ENCODE peak calls at places on chromosomes 12 and 14, in six cellular contexts. L is CD4-positive, CD25-positive, alpha-beta regulatory T cell; Y is effector memory CD4-positive, alpha-beta T cell; I is iPS DF 6.9; T is tibial nerve; V is A673. W is an unnamed sample.

GRCh38 chr12:68236421-68237059 is 10.9 kb upstream of the IL26 start:
- DNase-seq in L (peak; percentile 84), Y (no peak), I (no peak), T (no peak), V (no peak), W (no peak)

GRCh38 chr12:57270966-57271470 is 20.0 kb upstream of the STAC3 start:
- DNase-seq in L (no peak), Y (no peak), I (no peak), T (no peak), V (no peak), W (no peak)

GRCh38 chr12:57449375-57449774 is 5.7 kb upstream of the INHBE start:
- DNase-seq in L (no peak), Y (no peak), I (no peak), T (no peak), V (no peak), W (no peak)

GRCh38 chr12:53695148-53696138 is 19.6 kb upstream of the ATP5MC2 start:
- DNase-seq in L (no peak), Y (peak; percentile 26), I (no peak), T (no peak), V (peak; percentile 77), W (no peak)

GRCh38 chr12:92547906-92548305 is 154.9 kb upstream of the PLEKHG7 start:
- DNase-seq in L (no peak), Y (no peak), I (no peak), T (no peak), V (no peak), W (no peak)

GRCh38 chr14:91231446-91231845 is 13.1 kb downstream of the GPR68 start:
- DNase-seq in L (no peak), Y (no peak), I (no peak), T (no peak), V (no peak), W (no peak)

GRCh38 chr12:87216436-87216835 is 812.8 kb downstream of the C12orf50 start:
- DNase-seq in L (no peak), Y (no peak), I (no peak), T (peak; percentile 43), V (no peak), W (no peak)

GRCh38 chr12:121536058-121536928 is 44.5 kb downstream of the KDM2B start:
- DNase-seq in L (peak; percentile 91), Y (peak; percentile 33), I (no peak), T (peak; percentile 84), V (peak; percentile 94), W (peak; percentile 94)

GRCh38 chr12:22653075-22653474 is 28.1 kb downstream of the ETNK1 start:
- DNase-seq in L (no peak), Y (no peak), I (no peak), T (no peak), V (no peak), W (no peak)

GRCh38 chr14:69535230-69535848 is 39.3 kb downstream of the CCDC177 start:
- DNase-seq in L (no peak), Y (no peak), I (peak; percentile 70), T (peak; percentile 16), V (peak; percentile 66), W (no peak)

GRCh38 chr14:82125963-82126362 is 592.3 kb upstream of the SEL1L start:
- DNase-seq in L (no peak), Y (no peak), I (no peak), T (no peak), V (no peak), W (no peak)

GRCh38 chr12:114248527-114248926 is 157.4 kb downstream of the TBX5 start:
- DNase-seq in L (no peak), Y (no peak), I (no peak), T (no peak), V (no peak), W (no peak)

GRCh38 chr14:100067481-100067880 is 2.3 kb downstream of the EVL start:
- DNase-seq in L (peak; percentile 70), Y (no peak), I (no peak), T (no peak), V (no peak), W (no peak)

GRCh38 chr12:123097521-123098084 is 53.3 kb downstream of the PITPNM2 start:
- DNase-seq in L (no peak), Y (no peak), I (no peak), T (no peak), V (no peak), W (no peak)

GRCh38 chr12:131473721-131474709 is 236.9 kb upstream of the SFSWAP start:
- DNase-seq in L (no peak), Y (no peak), I (peak; percentile 18), T (no peak), V (no peak), W (no peak)

GRCh38 chr12:102961488-102961801 is 4.0 kb downstream of the ASCL1 start:
- DNase-seq in L (no peak), Y (no peak), I (no peak), T (no peak), V (no peak), W (no peak)

GRCh38 chr12:47082963-47083621 is 3.3 kb upstream of the AMIGO2 start:
- DNase-seq in L (no peak), Y (no peak), I (no peak), T (peak; percentile 42), V (peak; percentile 55), W (no peak)

GRCh38 chr14:37221073-37221472 is 23.3 kb downstream of the MIPOL1 start:
- DNase-seq in L (no peak), Y (no peak), I (no peak), T (no peak), V (no peak), W (no peak)

GRCh38 chr12:2244013-2244861 is 191.4 kb downstream of the CACNA1C start:
- DNase-seq in L (no peak), Y (no peak), I (peak; percentile 33), T (peak; percentile 12), V (peak; percentile 85), W (peak; percentile 88)

GRCh38 chr14:51328089-51328941 is 88.3 kb downstream of the TMX1 start:
- DNase-seq in L (peak; percentile 68), Y (no peak), I (no peak), T (no peak), V (no peak), W (no peak)

GRCh38 chr12:99658950-99659349 is 11.4 kb downstream of the GARIN6 start:
- DNase-seq in L (peak; percentile 1), Y (no peak), I (no peak), T (no peak), V (peak; percentile 1), W (no peak)

GRCh38 chr12:109875572-109876131 is 4.7 kb downstream of the GLTP start:
- DNase-seq in L (no peak), Y (no peak), I (no peak), T (no peak), V (no peak), W (no peak)

GRCh38 chr12:109876406-109876805 is 3.9 kb downstream of the GLTP start:
- DNase-seq in L (no peak), Y (no peak), I (no peak), T (no peak), V (no peak), W (no peak)

GRCh38 chr12:109870648-109871047 is 9.7 kb downstream of the GLTP start:
- DNase-seq in L (no peak), Y (no peak), I (no peak), T (no peak), V (no peak), W (no peak)

GRCh38 chr12:109871678-109872314 is 8.5 kb downstream of the GLTP start:
- DNase-seq in L (no peak), Y (no peak), I (no peak), T (no peak), V (no peak), W (no peak)

DNA sequence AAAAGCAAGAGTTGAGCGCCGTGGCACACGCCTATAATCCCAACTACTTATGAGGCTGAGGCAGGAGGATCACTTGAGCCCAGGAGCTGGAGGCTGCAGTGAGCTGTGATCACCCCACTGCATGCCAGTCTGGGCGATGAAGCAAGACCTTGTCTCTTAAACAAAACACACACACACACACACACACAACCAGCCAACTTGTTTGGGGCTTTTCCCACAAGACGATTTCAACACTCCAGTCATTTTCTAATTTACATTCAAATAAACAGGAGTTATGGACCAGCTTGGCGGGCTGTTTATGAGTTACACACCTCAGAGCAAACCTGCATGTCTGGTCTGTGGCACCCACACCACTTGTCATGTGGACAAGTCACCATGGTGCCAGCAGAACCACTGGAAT is 6.7 kb downstream of the GLTP start:
- DNase-seq in L (no peak), Y (no peak), I (no peak), T (no peak), V (no peak), W (no peak)
- H3K4me1 ChIP-seq in L (peaks cover 6% of the 10 kb centered on the region), Y (no peaks in the 10 kb centered on the region), I (no peaks in the 10 kb centered on the region), T (peaks cover 55% of the 10 kb centered on the region), V (no peaks in the 10 kb centered on the region), W (peaks cover 4% of the 10 kb centered on the region)

GRCh38 chr12:101675555-101675954 is 21.9 kb upstream of the CHPT1 start:
- DNase-seq in L (no peak), Y (no peak), I (no peak), T (no peak), V (no peak), W (no peak)

GRCh38 chr12:101678081-101678480 is 19.4 kb upstream of the CHPT1 start:
- DNase-seq in L (no peak), Y (no peak), I (no peak), T (no peak), V (no peak), W (no peak)

GRCh38 chr12:101680647-101681046 is 16.8 kb upstream of the CHPT1 start:
- DNase-seq in L (no peak), Y (no peak), I (no peak), T (no peak), V (no peak), W (no peak)

GRCh38 chr12:101685121-101685520 is 12.3 kb upstream of the CHPT1 start:
- DNase-seq in L (no peak), Y (no peak), I (no peak), T (no peak), V (no peak), W (no peak)

DNA sequence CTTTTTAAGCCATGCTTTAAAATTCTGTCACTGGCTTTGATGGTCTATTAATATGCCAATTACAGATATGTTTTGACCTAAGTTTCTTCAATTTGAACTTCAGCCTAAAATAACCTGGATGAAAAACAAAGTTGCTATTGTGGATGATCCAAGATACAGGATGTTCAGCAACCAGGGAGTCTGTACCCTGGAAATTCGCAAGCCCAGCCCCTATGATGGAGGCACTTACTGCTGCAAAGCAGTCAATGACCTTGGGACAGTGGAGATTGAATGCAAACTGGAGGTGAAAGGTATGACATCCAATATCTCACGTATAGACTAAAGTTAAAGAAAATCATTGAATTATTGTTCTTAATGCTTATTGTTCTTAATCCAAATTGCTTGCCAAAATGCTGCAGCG is 17.2 kb upstream of the CHPT1 start:
- DNase-seq in L (no peak), Y (no peak), I (no peak), T (peak; percentile 28), V (no peak), W (no peak)
- H3K4me3 ChIP-seq in L (no peak overlapping the region), Y (no peak overlapping the region), I (no peak overlapping the region), T (no peak overlapping the region), V (no peak overlapping the region), W (no peak overlapping the region)

DNA sequence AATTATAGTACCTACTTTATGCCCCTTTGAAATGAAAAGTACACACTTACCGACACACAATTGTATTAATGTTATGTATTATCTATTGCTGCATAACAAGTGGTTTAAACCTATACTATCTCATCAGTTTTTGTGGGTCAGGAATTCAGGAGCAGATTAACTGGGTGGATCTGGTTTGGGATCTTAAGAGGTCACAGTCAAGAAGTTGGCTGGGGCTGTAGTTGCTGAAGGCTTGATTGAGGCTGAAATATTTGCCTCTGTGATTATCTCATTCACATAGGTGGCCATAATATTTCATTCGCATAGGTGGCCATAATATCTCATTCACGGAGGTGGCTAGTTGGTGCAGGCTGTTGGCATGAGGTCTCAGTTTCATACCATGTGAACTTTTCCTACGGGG is 5.7 kb downstream of the METTL25 start:
- DNase-seq in L (no peak), Y (no peak), I (no peak), T (no peak), V (no peak), W (no peak)
- H3K27ac ChIP-seq in L (no peak overlapping the region), Y (no peak overlapping the region), I (no peak overlapping the region), T (no peak overlapping the region), V (no peak overlapping the region), W (no peak overlapping the region)

GRCh38 chr14:22549981-22550670 is 38.9 kb downstream of the DAD1 start:
- DNase-seq in L (peak; percentile 90), Y (peak; percentile 59), I (no peak), T (no peak), V (peak; percentile 97), W (no peak)
- H3K4me1 ChIP-seq in L (peaks cover 100% of the 10 kb centered on the region), Y (peaks cover 98% of the 10 kb centered on the region), I (peaks cover 7% of the 10 kb centered on the region), T (peaks cover 19% of the 10 kb centered on the region), V (peaks cover 85% of the 10 kb centered on the region), W (no peaks in the 10 kb centered on the region)